ENCODE peak calls at places on chromosome X, in seven cellular contexts. One of them, this sample, is unnamed.

GRCh38 chrX:136147320-136147901 is at the start of gene FHL1:
- DNase-seq in suprapubic skin: no peak
- DNase-seq in uterus: peak
- DNase-seq in breast epithelium: no peak
- DNase-seq in A549: no peak
- DNase-seq in right lobe of liver: peak
- DNase-seq in body of pancreas: peak
- DNase-seq in this sample: peak

GRCh38 chrX:44884944-44885343 is 12.0 kb downstream of the KDM6A start:
- DNase-seq in suprapubic skin: no peak
- DNase-seq in uterus: no peak
- DNase-seq in breast epithelium: no peak
- DNase-seq in A549: no peak
- DNase-seq in right lobe of liver: no peak
- DNase-seq in body of pancreas: no peak
- DNase-seq in this sample: no peak

GRCh38 chrX:149510386-149510785 is 5.3 kb upstream of the IDS start:
- DNase-seq in suprapubic skin: no peak
- DNase-seq in uterus: no peak
- DNase-seq in breast epithelium: no peak
- DNase-seq in A549: no peak
- DNase-seq in right lobe of liver: no peak
- DNase-seq in body of pancreas: no peak
- DNase-seq in this sample: no peak

GRCh38 chrX:129641941-129642340 is 12.8 kb downstream of the APLN start:
- DNase-seq in suprapubic skin: no peak
- DNase-seq in uterus: no peak
- DNase-seq in breast epithelium: no peak
- DNase-seq in A549: no peak
- DNase-seq in right lobe of liver: no peak
- DNase-seq in body of pancreas: no peak
- DNase-seq in this sample: no peak

GRCh38 chrX:45900751-45901150 is 644.5 kb downstream of the ZNF674 start:
- DNase-seq in suprapubic skin: no peak
- DNase-seq in uterus: no peak
- DNase-seq in breast epithelium: no peak
- DNase-seq in A549: peak
- DNase-seq in right lobe of liver: no peak
- DNase-seq in body of pancreas: no peak
- DNase-seq in this sample: no peak

GRCh38 chrX:20267924-20268701 is 1.4 kb upstream of the RPS6KA3 start:
- DNase-seq in suprapubic skin: peak
- DNase-seq in uterus: peak
- DNase-seq in breast epithelium: peak
- DNase-seq in A549: no peak
- DNase-seq in right lobe of liver: peak
- DNase-seq in body of pancreas: peak
- DNase-seq in this sample: no peak

GRCh38 chrX:45767021-45767491 is 566.4 kb upstream of the DIPK2B start:
- DNase-seq in suprapubic skin: no peak
- DNase-seq in uterus: no peak
- DNase-seq in breast epithelium: no peak
- DNase-seq in A549: peak
- DNase-seq in right lobe of liver: no peak
- DNase-seq in body of pancreas: no peak
- DNase-seq in this sample: no peak

GRCh38 chrX:499870-500364 is 113.2 kb upstream of the PPP2R3B start:
- DNase-seq in suprapubic skin: no peak
- DNase-seq in uterus: no peak
- DNase-seq in breast epithelium: no peak
- DNase-seq in A549: no peak
- DNase-seq in right lobe of liver: no peak
- DNase-seq in body of pancreas: no peak
- DNase-seq in this sample: no peak

GRCh38 chrX:103124284-103124683 is 31.3 kb upstream of the NXF3 start:
- DNase-seq in suprapubic skin: no peak
- DNase-seq in uterus: no peak
- DNase-seq in breast epithelium: no peak
- DNase-seq in A549: no peak
- DNase-seq in right lobe of liver: no peak
- DNase-seq in body of pancreas: no peak
- DNase-seq in this sample: no peak

GRCh38 chrX:8345473-8345872 is 119.2 kb upstream of the VCX3B start:
- DNase-seq in suprapubic skin: no peak
- DNase-seq in uterus: no peak
- DNase-seq in breast epithelium: no peak
- DNase-seq in A549: no peak
- DNase-seq in right lobe of liver: no peak
- DNase-seq in body of pancreas: no peak
- DNase-seq in this sample: no peak

GRCh38 chrX:68685722-68686683 is 38.5 kb downstream of the STARD8 start:
- DNase-seq in suprapubic skin: no peak
- DNase-seq in uterus: peak
- DNase-seq in breast epithelium: no peak
- DNase-seq in A549: peak
- DNase-seq in right lobe of liver: no peak
- DNase-seq in body of pancreas: peak
- DNase-seq in this sample: no peak

GRCh38 chrX:142637206-142637605 is 388.5 kb upstream of the SPANXN4 start:
- DNase-seq in suprapubic skin: no peak
- DNase-seq in uterus: no peak
- DNase-seq in breast epithelium: no peak
- DNase-seq in A549: no peak
- DNase-seq in right lobe of liver: no peak
- DNase-seq in body of pancreas: no peak
- DNase-seq in this sample: no peak

GRCh38 chrX:125205084-125205917 is 114.4 kb upstream of the TEX13C start:
- DNase-seq in suprapubic skin: peak
- DNase-seq in uterus: peak
- DNase-seq in breast epithelium: peak
- DNase-seq in A549: peak
- DNase-seq in right lobe of liver: peak
- DNase-seq in body of pancreas: peak
- DNase-seq in this sample: no peak

GRCh38 chrX:153598541-153599191 is at the start of gene CCNQ:
- DNase-seq in suprapubic skin: no peak
- DNase-seq in uterus: no peak
- DNase-seq in breast epithelium: no peak
- DNase-seq in A549: peak
- DNase-seq in right lobe of liver: peak
- DNase-seq in body of pancreas: peak
- DNase-seq in this sample: no peak
- TF ChIP-seq POLR2A in suprapubic skin: no peak
- TF ChIP-seq POLR2A in uterus: no peak
- TF ChIP-seq POLR2A in breast epithelium: no peak
- TF ChIP-seq POLR2A in A549: peak
- TF ChIP-seq POLR2A in right lobe of liver: peak
- TF ChIP-seq POLR2A in body of pancreas: peak
- TF ChIP-seq POLR2A in this sample: peak

GRCh38 chrX:23737413-23737812 is 5.7 kb downstream of the ACOT9 start:
- DNase-seq in suprapubic skin: no peak
- DNase-seq in uterus: no peak
- DNase-seq in breast epithelium: no peak
- DNase-seq in A549: no peak
- DNase-seq in right lobe of liver: no peak
- DNase-seq in body of pancreas: no peak
- DNase-seq in this sample: no peak

GRCh38 chrX:23742174-23742692 is 843 bp downstream of the ACOT9 start:
- DNase-seq in suprapubic skin: no peak
- DNase-seq in uterus: peak
- DNase-seq in breast epithelium: peak
- DNase-seq in A549: peak
- DNase-seq in right lobe of liver: no peak
- DNase-seq in body of pancreas: peak
- DNase-seq in this sample: no peak

GRCh38 chrX:23745786-23746185 is 2.7 kb upstream of the ACOT9 start:
- DNase-seq in suprapubic skin: no peak
- DNase-seq in uterus: no peak
- DNase-seq in breast epithelium: no peak
- DNase-seq in A549: no peak
- DNase-seq in right lobe of liver: no peak
- DNase-seq in body of pancreas: no peak
- DNase-seq in this sample: no peak

DNA sequence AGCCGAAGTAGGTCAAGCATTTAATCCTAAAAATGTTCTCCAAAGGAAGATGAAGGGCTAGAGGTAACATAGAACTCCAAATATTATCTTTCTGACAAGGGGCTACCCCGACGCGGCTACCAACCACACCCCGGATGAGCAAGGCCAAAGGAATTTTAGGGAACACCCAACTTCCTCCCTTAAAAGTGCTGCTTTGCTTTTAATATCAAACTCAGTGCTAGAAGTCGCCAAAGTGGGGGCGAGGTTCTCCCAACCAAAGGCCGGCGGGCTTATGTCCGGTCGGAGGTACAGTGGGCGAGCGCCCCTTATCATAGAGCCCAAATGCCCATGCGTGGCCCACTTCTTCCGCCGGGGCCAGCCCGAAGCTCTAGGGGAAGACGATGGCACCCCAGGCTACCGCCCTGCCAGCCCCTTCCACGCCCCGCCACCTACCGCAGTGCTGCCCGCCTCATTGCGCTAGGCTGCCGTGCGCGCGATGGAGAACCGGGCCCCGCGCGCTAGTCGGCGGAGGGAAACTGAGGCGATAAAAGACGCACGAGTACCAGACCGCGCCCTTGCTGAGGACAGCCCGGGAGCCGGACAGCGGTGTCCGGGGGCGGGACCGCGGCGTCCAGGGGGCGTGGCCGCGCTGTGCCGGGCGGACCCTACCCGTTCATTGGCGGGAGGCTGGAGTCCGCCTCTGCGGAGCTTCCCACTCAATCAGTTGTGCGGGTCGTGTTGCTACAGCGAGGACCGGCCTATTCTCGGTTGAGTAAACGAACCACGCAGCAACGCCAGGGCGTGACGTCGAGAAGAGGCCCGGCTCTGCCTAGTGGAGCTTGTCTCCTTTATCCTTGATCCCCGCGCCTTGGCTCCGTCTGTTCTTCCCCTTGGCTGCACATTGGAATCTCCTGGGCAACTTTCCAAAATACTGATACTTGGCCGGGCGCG is at the start of gene ACOT9:
- DNase-seq in suprapubic skin: peak
- DNase-seq in uterus: peak
- DNase-seq in breast epithelium: peak
- DNase-seq in A549: peak
- DNase-seq in right lobe of liver: peak
- DNase-seq in body of pancreas: peak
- DNase-seq in this sample: peak
- TF ChIP-seq POLR2A in suprapubic skin: no peak
- TF ChIP-seq POLR2A in uterus: peak
- TF ChIP-seq POLR2A in breast epithelium: peak
- TF ChIP-seq POLR2A in A549: peak
- TF ChIP-seq POLR2A in right lobe of liver: peak
- TF ChIP-seq POLR2A in body of pancreas: peak
- TF ChIP-seq POLR2A in this sample: peak

GRCh38 chrX:72572248-72573157 is at the start of gene HDAC8:
- DNase-seq in suprapubic skin: peak
- DNase-seq in uterus: peak
- DNase-seq in breast epithelium: peak
- DNase-seq in A549: peak
- DNase-seq in right lobe of liver: peak
- DNase-seq in body of pancreas: peak
- DNase-seq in this sample: peak
- TF ChIP-seq POLR2A in suprapubic skin: no peak
- TF ChIP-seq POLR2A in uterus: no peak
- TF ChIP-seq POLR2A in breast epithelium: no peak
- TF ChIP-seq POLR2A in A549: peak
- TF ChIP-seq POLR2A in right lobe of liver: no peak
- TF ChIP-seq POLR2A in body of pancreas: peak
- TF ChIP-seq POLR2A in this sample: peak

GRCh38 chrX:16719334-16720084 is at the start of gene SYAP1:
- DNase-seq in suprapubic skin: peak
- DNase-seq in uterus: peak
- DNase-seq in breast epithelium: peak
- DNase-seq in A549: peak
- DNase-seq in right lobe of liver: peak
- DNase-seq in body of pancreas: peak
- DNase-seq in this sample: peak
- TF ChIP-seq POLR2A in suprapubic skin: no peak
- TF ChIP-seq POLR2A in uterus: peak
- TF ChIP-seq POLR2A in breast epithelium: peak
- TF ChIP-seq POLR2A in A549: peak
- TF ChIP-seq POLR2A in right lobe of liver: peak
- TF ChIP-seq POLR2A in body of pancreas: peak
- TF ChIP-seq POLR2A in this sample: peak

DNA sequence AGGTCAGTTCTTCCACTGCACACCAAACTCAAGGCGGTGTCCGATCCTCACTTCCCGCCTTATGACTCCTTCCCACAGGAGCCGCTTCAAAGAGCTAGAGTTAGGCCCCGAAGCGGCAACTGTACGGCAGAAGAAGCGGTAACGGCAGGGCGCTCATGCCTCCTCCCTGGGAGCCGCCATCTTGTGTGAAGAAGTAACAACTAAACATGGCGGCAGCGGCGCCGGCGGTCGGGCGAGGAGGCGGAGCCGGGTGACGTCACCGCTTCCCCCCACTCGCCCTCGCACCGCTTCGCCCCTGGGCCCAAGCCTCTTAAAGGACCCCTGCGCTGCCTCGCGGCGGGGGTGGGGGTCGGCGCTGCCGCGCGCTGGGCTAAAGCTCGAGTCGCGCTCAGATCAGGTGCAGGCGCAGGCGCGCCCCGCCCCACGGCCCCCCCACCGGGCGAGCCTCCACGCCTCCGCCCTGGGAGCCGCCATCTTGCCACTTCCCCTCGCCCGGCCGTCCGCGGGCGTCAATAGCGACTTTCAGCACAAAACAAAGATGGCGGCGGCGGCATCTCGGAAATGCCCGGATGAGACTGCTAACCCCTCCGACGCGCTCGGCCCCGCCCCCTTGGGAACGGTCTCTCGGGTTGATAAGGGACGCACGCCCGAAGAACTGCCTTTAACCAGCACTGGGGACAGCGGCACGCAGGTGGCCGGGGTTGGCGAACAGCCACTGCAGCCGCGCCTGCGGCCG is at the start of gene HCFC1:
- DNase-seq in suprapubic skin: peak
- DNase-seq in uterus: peak
- DNase-seq in breast epithelium: peak
- DNase-seq in A549: peak
- DNase-seq in right lobe of liver: peak
- DNase-seq in body of pancreas: peak
- DNase-seq in this sample: peak
- TF ChIP-seq POLR2A in suprapubic skin: no peak
- TF ChIP-seq POLR2A in uterus: peak
- TF ChIP-seq POLR2A in breast epithelium: peak
- TF ChIP-seq POLR2A in A549: peak
- TF ChIP-seq POLR2A in right lobe of liver: peak
- TF ChIP-seq POLR2A in body of pancreas: peak
- TF ChIP-seq POLR2A in this sample: peak